ENCODE peak calls at places on chromosomes 5 and 9, in seven cellular contexts. One of them, this sample, is unnamed.
A peak's percentile ranks its signal among the peaks of the same experiment; 100 is the strongest.

GRCh38 chr5:84450617-84451414 is 66.1 kb upstream of the EDIL3 start:
- DNase-seq in astrocyte of the cerebellum: no peak
- DNase-seq in activated CD4-positive, alpha-beta T cell treated with anti-CD3 and anti-CD28 coated beads, Interleukin-2, amount 50 U/mL, for 1 hour: no peak
- DNase-seq in RKO: peak; percentile 27
- DNase-seq in uterus: no peak
- DNase-seq in RWPE2: no peak
- DNase-seq in NCI-H69: peak; percentile 81
- DNase-seq in this sample: no peak

GRCh38 chr5:140563554-140563953 is 844 bp downstream of the APBB3 start:
- DNase-seq in uterus: peak; percentile 45
- DNase-seq in RKO: no peak
- DNase-seq in RWPE2: no peak
- DNase-seq in astrocyte of the cerebellum: no peak
- DNase-seq in activated CD4-positive, alpha-beta T cell treated with anti-CD3 and anti-CD28 coated beads, Interleukin-2, amount 50 U/mL, for 1 hour: no peak
- DNase-seq in NCI-H69: peak; percentile 45
- DNase-seq in this sample: no peak

GRCh38 chr5:132473019-132473531 is 17.5 kb downstream of the IRF1 start:
- DNase-seq in astrocyte of the cerebellum: no peak
- DNase-seq in RKO: no peak
- DNase-seq in RWPE2: peak; percentile 39
- DNase-seq in uterus: no peak
- DNase-seq in activated CD4-positive, alpha-beta T cell treated with anti-CD3 and anti-CD28 coated beads, Interleukin-2, amount 50 U/mL, for 1 hour: peak; percentile 83
- DNase-seq in NCI-H69: no peak
- DNase-seq in this sample: no peak

GRCh38 chr5:60712950-60713349 is 13.0 kb upstream of the DEPDC1B start:
- DNase-seq in RKO: no peak
- DNase-seq in astrocyte of the cerebellum: no peak
- DNase-seq in NCI-H69: no peak
- DNase-seq in uterus: no peak
- DNase-seq in RWPE2: no peak
- DNase-seq in activated CD4-positive, alpha-beta T cell treated with anti-CD3 and anti-CD28 coated beads, Interleukin-2, amount 50 U/mL, for 1 hour: no peak
- DNase-seq in this sample: no peak

GRCh38 chr5:426392-426976 is 16.5 kb upstream of the EXOC3 start:
- DNase-seq in RKO: no peak
- DNase-seq in astrocyte of the cerebellum: no peak
- DNase-seq in uterus: no peak
- DNase-seq in RWPE2: no peak
- DNase-seq in activated CD4-positive, alpha-beta T cell treated with anti-CD3 and anti-CD28 coated beads, Interleukin-2, amount 50 U/mL, for 1 hour: no peak
- DNase-seq in NCI-H69: no peak
- DNase-seq in this sample: no peak

GRCh38 chr9:88037285-88037845 is 63.0 kb upstream of the CDK20 start:
- DNase-seq in NCI-H69: no peak
- DNase-seq in activated CD4-positive, alpha-beta T cell treated with anti-CD3 and anti-CD28 coated beads, Interleukin-2, amount 50 U/mL, for 1 hour: no peak
- DNase-seq in astrocyte of the cerebellum: no peak
- DNase-seq in RKO: no peak
- DNase-seq in uterus: no peak
- DNase-seq in RWPE2: no peak
- DNase-seq in this sample: no peak

GRCh38 chr9:130570200-130570599 is 9.2 kb upstream of the FUBP3 start:
- DNase-seq in RKO: peak; percentile 90
- DNase-seq in RWPE2: no peak
- DNase-seq in uterus: no peak
- DNase-seq in astrocyte of the cerebellum: no peak
- DNase-seq in activated CD4-positive, alpha-beta T cell treated with anti-CD3 and anti-CD28 coated beads, Interleukin-2, amount 50 U/mL, for 1 hour: no peak
- DNase-seq in NCI-H69: peak; percentile 35
- DNase-seq in this sample: no peak

GRCh38 chr5:75368391-75368790 is 31.4 kb downstream of the HMGCR start:
- DNase-seq in activated CD4-positive, alpha-beta T cell treated with anti-CD3 and anti-CD28 coated beads, Interleukin-2, amount 50 U/mL, for 1 hour: no peak
- DNase-seq in astrocyte of the cerebellum: no peak
- DNase-seq in RKO: no peak
- DNase-seq in NCI-H69: no peak
- DNase-seq in uterus: no peak
- DNase-seq in RWPE2: no peak
- DNase-seq in this sample: no peak

GRCh38 chr5:171321447-171321846 is 12.4 kb downstream of the TLX3 start:
- DNase-seq in astrocyte of the cerebellum: no peak
- DNase-seq in activated CD4-positive, alpha-beta T cell treated with anti-CD3 and anti-CD28 coated beads, Interleukin-2, amount 50 U/mL, for 1 hour: no peak
- DNase-seq in RWPE2: peak; percentile 55
- DNase-seq in NCI-H69: no peak
- DNase-seq in RKO: no peak
- DNase-seq in uterus: no peak
- DNase-seq in this sample: no peak

GRCh38 chr5:34762321-34762871 is 76.6 kb upstream of the TTC23L start:
- DNase-seq in NCI-H69: peak; percentile 46
- DNase-seq in astrocyte of the cerebellum: peak; percentile 70
- DNase-seq in RKO: no peak
- DNase-seq in RWPE2: no peak
- DNase-seq in uterus: peak; percentile 78
- DNase-seq in activated CD4-positive, alpha-beta T cell treated with anti-CD3 and anti-CD28 coated beads, Interleukin-2, amount 50 U/mL, for 1 hour: no peak
- DNase-seq in this sample: peak; percentile 99

GRCh38 chr9:18208166-18209059 is 265.5 kb upstream of the ADAMTSL1 start:
- DNase-seq in RWPE2: no peak
- DNase-seq in activated CD4-positive, alpha-beta T cell treated with anti-CD3 and anti-CD28 coated beads, Interleukin-2, amount 50 U/mL, for 1 hour: no peak
- DNase-seq in NCI-H69: peak; percentile 81
- DNase-seq in uterus: peak; percentile 70
- DNase-seq in astrocyte of the cerebellum: peak; percentile 16
- DNase-seq in RKO: peak; percentile 51
- DNase-seq in this sample: no peak

GRCh38 chr5:168295574-168296201 is 4.2 kb downstream of the WWC1 start:
- DNase-seq in uterus: no peak
- DNase-seq in RWPE2: no peak
- DNase-seq in astrocyte of the cerebellum: peak; percentile 79
- DNase-seq in RKO: no peak
- DNase-seq in NCI-H69: no peak
- DNase-seq in activated CD4-positive, alpha-beta T cell treated with anti-CD3 and anti-CD28 coated beads, Interleukin-2, amount 50 U/mL, for 1 hour: no peak
- DNase-seq in this sample: peak; percentile 43

GRCh38 chr5:84287964-84288363 is 96.7 kb downstream of the EDIL3 start:
- DNase-seq in uterus: no peak
- DNase-seq in RKO: peak; percentile 62
- DNase-seq in activated CD4-positive, alpha-beta T cell treated with anti-CD3 and anti-CD28 coated beads, Interleukin-2, amount 50 U/mL, for 1 hour: no peak
- DNase-seq in NCI-H69: peak; percentile 31
- DNase-seq in RWPE2: no peak
- DNase-seq in astrocyte of the cerebellum: peak; percentile 83
- DNase-seq in this sample: peak; percentile 5

GRCh38 chr9:38131729-38132128 is 62.7 kb upstream of the SHB start:
- DNase-seq in astrocyte of the cerebellum: no peak
- DNase-seq in RWPE2: no peak
- DNase-seq in uterus: no peak
- DNase-seq in NCI-H69: no peak
- DNase-seq in RKO: no peak
- DNase-seq in activated CD4-positive, alpha-beta T cell treated with anti-CD3 and anti-CD28 coated beads, Interleukin-2, amount 50 U/mL, for 1 hour: no peak
- DNase-seq in this sample: no peak

GRCh38 chr5:6435356-6435755 is 13.3 kb upstream of the UBE2QL1 start:
- DNase-seq in uterus: no peak
- DNase-seq in RWPE2: no peak
- DNase-seq in NCI-H69: peak; percentile 65
- DNase-seq in astrocyte of the cerebellum: no peak
- DNase-seq in activated CD4-positive, alpha-beta T cell treated with anti-CD3 and anti-CD28 coated beads, Interleukin-2, amount 50 U/mL, for 1 hour: peak; percentile 4
- DNase-seq in RKO: no peak
- DNase-seq in this sample: no peak

GRCh38 chr5:133075572-133076536 is 24.0 kb downstream of the HSPA4 start:
- DNase-seq in NCI-H69: no peak
- DNase-seq in activated CD4-positive, alpha-beta T cell treated with anti-CD3 and anti-CD28 coated beads, Interleukin-2, amount 50 U/mL, for 1 hour: no peak
- DNase-seq in RKO: no peak
- DNase-seq in RWPE2: no peak
- DNase-seq in astrocyte of the cerebellum: no peak
- DNase-seq in uterus: no peak
- DNase-seq in this sample: no peak

GRCh38 chr9:137129089-137129455 is 9.9 kb upstream of the GRIN1 start:
- DNase-seq in activated CD4-positive, alpha-beta T cell treated with anti-CD3 and anti-CD28 coated beads, Interleukin-2, amount 50 U/mL, for 1 hour: no peak
- DNase-seq in RKO: peak; percentile 80
- DNase-seq in RWPE2: no peak
- DNase-seq in NCI-H69: peak; percentile 37
- DNase-seq in uterus: no peak
- DNase-seq in astrocyte of the cerebellum: no peak
- DNase-seq in this sample: no peak

GRCh38 chr9:76115396-76115795 is 224.9 kb downstream of the PCSK5 start:
- DNase-seq in activated CD4-positive, alpha-beta T cell treated with anti-CD3 and anti-CD28 coated beads, Interleukin-2, amount 50 U/mL, for 1 hour: no peak
- DNase-seq in NCI-H69: no peak
- DNase-seq in uterus: no peak
- DNase-seq in astrocyte of the cerebellum: no peak
- DNase-seq in RKO: no peak
- DNase-seq in RWPE2: no peak
- DNase-seq in this sample: no peak

GRCh38 chr9:122446819-122447484 is 30.8 kb downstream of the OR1J1 start:
- DNase-seq in NCI-H69: no peak
- DNase-seq in uterus: no peak
- DNase-seq in activated CD4-positive, alpha-beta T cell treated with anti-CD3 and anti-CD28 coated beads, Interleukin-2, amount 50 U/mL, for 1 hour: no peak
- DNase-seq in astrocyte of the cerebellum: no peak
- DNase-seq in RKO: no peak
- DNase-seq in RWPE2: no peak
- DNase-seq in this sample: no peak